ENCODE peak calls at places on chromosomes 16 and 17, in eight cellular contexts. One of them, this sample, is unnamed.
A peak's percentile ranks its signal among the peaks of the same experiment; 100 is the strongest.

GRCh38 chr17:71460943-71461342 is 659.9 kb upstream of the SOX9 start:
- DNase-seq in AG10803: peak; percentile 28
- DNase-seq in MM.1S: no peak
- DNase-seq in lower leg skin: no peak
- DNase-seq in IMR-90: peak; percentile 43
- DNase-seq in BJ: no peak
- DNase-seq in HFF-Myc: no peak
- DNase-seq in skeletal muscle cell: no peak
- DNase-seq in this sample: peak; percentile 54

GRCh38 chr17:81576621-81577277 is 24.6 kb upstream of the FAAP100 start:
- DNase-seq in skeletal muscle cell: peak; percentile 64
- DNase-seq in IMR-90: peak; percentile 88
- DNase-seq in AG10803: peak; percentile 75
- DNase-seq in BJ: no peak
- DNase-seq in HFF-Myc: no peak
- DNase-seq in MM.1S: no peak
- DNase-seq in lower leg skin: no peak
- DNase-seq in this sample: no peak

GRCh38 chr16:2766430-2767139 is 10.5 kb downstream of the ELOB start:
- DNase-seq in skeletal muscle cell: no peak
- DNase-seq in HFF-Myc: no peak
- DNase-seq in lower leg skin: no peak
- DNase-seq in IMR-90: no peak
- DNase-seq in MM.1S: no peak
- DNase-seq in BJ: no peak
- DNase-seq in AG10803: no peak
- DNase-seq in this sample: no peak

GRCh38 chr16:75376475-75376907 is 56.8 kb downstream of the CFDP1 start:
- DNase-seq in lower leg skin: no peak
- DNase-seq in MM.1S: no peak
- DNase-seq in BJ: no peak
- DNase-seq in skeletal muscle cell: no peak
- DNase-seq in IMR-90: no peak
- DNase-seq in AG10803: no peak
- DNase-seq in HFF-Myc: no peak
- DNase-seq in this sample: peak; percentile 45

GRCh38 chr17:76452102-76452645 is 778 bp downstream of the UBE2O start:
- DNase-seq in BJ: no peak
- DNase-seq in AG10803: no peak
- DNase-seq in MM.1S: no peak
- DNase-seq in HFF-Myc: no peak
- DNase-seq in lower leg skin: no peak
- DNase-seq in skeletal muscle cell: no peak
- DNase-seq in IMR-90: no peak
- DNase-seq in this sample: no peak

GRCh38 chr17:28669918-28670317 is 7.9 kb downstream of the SUPT6H start:
- DNase-seq in AG10803: no peak
- DNase-seq in IMR-90: no peak
- DNase-seq in MM.1S: no peak
- DNase-seq in skeletal muscle cell: no peak
- DNase-seq in HFF-Myc: no peak
- DNase-seq in BJ: no peak
- DNase-seq in lower leg skin: peak; percentile 5
- DNase-seq in this sample: no peak

GRCh38 chr17:67276075-67276474 is 31.1 kb upstream of the HELZ start:
- DNase-seq in lower leg skin: no peak
- DNase-seq in HFF-Myc: no peak
- DNase-seq in BJ: no peak
- DNase-seq in skeletal muscle cell: no peak
- DNase-seq in AG10803: no peak
- DNase-seq in MM.1S: no peak
- DNase-seq in IMR-90: no peak
- DNase-seq in this sample: no peak

GRCh38 chr16:29983420-29984136 is 9.9 kb downstream of the TAOK2 start:
- DNase-seq in IMR-90: peak; percentile 64
- DNase-seq in HFF-Myc: no peak
- DNase-seq in MM.1S: no peak
- DNase-seq in BJ: no peak
- DNase-seq in lower leg skin: no peak
- DNase-seq in AG10803: peak; percentile 52
- DNase-seq in skeletal muscle cell: no peak
- DNase-seq in this sample: no peak

GRCh38 chr16:15882563-15882962 is 5.8 kb downstream of the CEP20 start:
- DNase-seq in HFF-Myc: no peak
- DNase-seq in BJ: no peak
- DNase-seq in lower leg skin: no peak
- DNase-seq in MM.1S: no peak
- DNase-seq in IMR-90: no peak
- DNase-seq in AG10803: no peak
- DNase-seq in skeletal muscle cell: no peak
- DNase-seq in this sample: no peak

GRCh38 chr17:20728181-20728580 is 148.7 kb downstream of the CDRT15L2 start:
- DNase-seq in skeletal muscle cell: no peak
- DNase-seq in MM.1S: no peak
- DNase-seq in AG10803: no peak
- DNase-seq in BJ: no peak
- DNase-seq in IMR-90: no peak
- DNase-seq in HFF-Myc: no peak
- DNase-seq in lower leg skin: no peak
- DNase-seq in this sample: no peak

GRCh38 chr16:50699345-50700159 is 6.1 kb downstream of the NOD2 start:
- DNase-seq in MM.1S: no peak
- DNase-seq in HFF-Myc: no peak
- DNase-seq in IMR-90: peak; percentile 12
- DNase-seq in lower leg skin: peak; percentile 89
- DNase-seq in skeletal muscle cell: no peak
- DNase-seq in BJ: no peak
- DNase-seq in AG10803: peak; percentile 65
- DNase-seq in this sample: no peak

GRCh38 chr16:56475226-56475625 is 23.9 kb downstream of the OGFOD1 start:
- DNase-seq in BJ: no peak
- DNase-seq in HFF-Myc: no peak
- DNase-seq in IMR-90: no peak
- DNase-seq in MM.1S: no peak
- DNase-seq in skeletal muscle cell: no peak
- DNase-seq in lower leg skin: no peak
- DNase-seq in AG10803: no peak
- DNase-seq in this sample: no peak

GRCh38 chr17:40290629-40291296 is 3.1 kb downstream of the CDC6 start:
- DNase-seq in MM.1S: peak; percentile 62
- DNase-seq in BJ: peak; percentile 81
- DNase-seq in skeletal muscle cell: peak; percentile 88
- DNase-seq in lower leg skin: peak; percentile 68
- DNase-seq in IMR-90: peak; percentile 97
- DNase-seq in HFF-Myc: no peak
- DNase-seq in AG10803: peak; percentile 95
- DNase-seq in this sample: peak; percentile 86

GRCh38 chr17:7477392-7478275 is 1.8 kb downstream of the ZBTB4 start:
- DNase-seq in skeletal muscle cell: peak; percentile 48
- DNase-seq in HFF-Myc: no peak
- DNase-seq in AG10803: peak; percentile 96
- DNase-seq in MM.1S: no peak
- DNase-seq in IMR-90: peak; percentile 95
- DNase-seq in BJ: peak; percentile 87
- DNase-seq in lower leg skin: peak; percentile 93
- DNase-seq in this sample: peak; percentile 91

GRCh38 chr17:39244600-39245570 is 19.1 kb upstream of the STAC2 start:
- DNase-seq in IMR-90: peak; percentile 76
- DNase-seq in skeletal muscle cell: peak; percentile 33
- DNase-seq in BJ: no peak
- DNase-seq in MM.1S: peak; percentile 74
- DNase-seq in HFF-Myc: peak; percentile 51
- DNase-seq in AG10803: peak; percentile 70
- DNase-seq in lower leg skin: peak; percentile 98
- DNase-seq in this sample: peak; percentile 92

GRCh38 chr17:61574542-61575351 is 16.3 kb downstream of the NACA2 start:
- DNase-seq in HFF-Myc: peak; percentile 52
- DNase-seq in IMR-90: peak; percentile 65
- DNase-seq in skeletal muscle cell: no peak
- DNase-seq in AG10803: peak; percentile 47
- DNase-seq in MM.1S: no peak
- DNase-seq in lower leg skin: no peak
- DNase-seq in BJ: no peak
- DNase-seq in this sample: peak; percentile 81

GRCh38 chr17:67800495-67800928 is 24.8 kb upstream of the BPTF start:
- DNase-seq in skeletal muscle cell: peak; percentile 29
- DNase-seq in IMR-90: peak; percentile 75
- DNase-seq in lower leg skin: peak; percentile 93
- DNase-seq in AG10803: peak; percentile 77
- DNase-seq in MM.1S: peak; percentile 73
- DNase-seq in BJ: peak; percentile 9
- DNase-seq in HFF-Myc: peak; percentile 37
- DNase-seq in this sample: peak; percentile 82

GRCh38 chr16:67786491-67786890 is 19.9 kb downstream of the RANBP10 start:
- DNase-seq in HFF-Myc: no peak
- DNase-seq in skeletal muscle cell: no peak
- DNase-seq in AG10803: no peak
- DNase-seq in MM.1S: no peak
- DNase-seq in BJ: no peak
- DNase-seq in lower leg skin: no peak
- DNase-seq in IMR-90: no peak
- DNase-seq in this sample: no peak

DNA sequence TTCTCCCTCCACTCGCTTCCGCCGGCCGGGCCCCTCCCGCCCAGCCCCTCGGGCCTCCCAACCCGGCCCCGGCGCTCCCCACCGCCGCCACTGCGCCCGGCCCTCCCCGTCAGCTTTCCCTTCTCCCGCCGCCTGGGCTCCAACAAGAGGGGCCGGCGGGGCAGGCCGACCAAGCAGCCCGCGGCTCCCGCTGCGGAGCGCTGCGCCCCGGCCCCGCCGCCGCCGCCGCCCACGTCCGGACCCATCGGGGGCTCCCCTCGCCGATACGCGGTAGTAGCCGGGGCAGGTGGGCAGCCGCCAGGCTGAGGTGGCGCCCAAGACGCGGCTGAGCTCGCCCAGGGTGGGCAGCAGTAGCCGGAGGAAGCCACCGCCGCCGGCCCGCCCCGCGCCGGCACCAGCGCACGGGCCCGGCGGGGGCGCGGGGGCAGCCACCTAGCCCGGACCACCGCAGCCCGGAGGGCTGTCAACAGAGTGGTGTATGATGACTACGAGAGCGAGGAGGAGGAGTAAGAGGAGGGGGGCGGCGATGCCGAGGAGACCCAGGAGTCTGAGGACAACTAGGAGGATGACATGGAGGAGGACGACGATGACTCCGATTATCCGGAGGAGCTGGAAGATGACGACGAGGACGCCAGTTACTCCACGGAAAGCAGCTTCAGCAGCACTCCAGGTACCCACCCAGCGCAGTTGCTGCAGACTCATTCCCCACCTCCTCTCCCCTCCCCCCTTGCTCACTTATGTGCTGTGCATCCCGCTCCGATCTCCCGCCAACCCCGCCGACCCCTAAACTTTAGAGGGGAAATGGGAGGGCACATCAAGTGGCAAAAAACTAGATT is 498 bp downstream of the LRRC37B start:
- DNase-seq in HFF-Myc: no peak
- DNase-seq in IMR-90: peak; percentile 19
- DNase-seq in skeletal muscle cell: no peak
- DNase-seq in MM.1S: peak; percentile 35
- DNase-seq in AG10803: no peak
- DNase-seq in BJ: no peak
- DNase-seq in lower leg skin: no peak
- DNase-seq in this sample: peak; percentile 59
- H3K4me3 ChIP-seq in HFF-Myc: peak overlapping the region; percentile 81
- H3K4me3 ChIP-seq in IMR-90: peak overlapping the region; percentile 71
- H3K4me3 ChIP-seq in skeletal muscle cell: peak overlapping the region; percentile 86
- H3K4me3 ChIP-seq in MM.1S: peak overlapping the region; percentile 74
- H3K4me3 ChIP-seq in AG10803: peak overlapping the region; percentile 97
- H3K4me3 ChIP-seq in BJ: peak overlapping the region; percentile 58
- H3K4me3 ChIP-seq in lower leg skin: peak overlapping the region; percentile 98
- H3K4me3 ChIP-seq in this sample: peak overlapping the region; percentile 97

GRCh38 chr16:46629331-46629843 is 8.2 kb upstream of the SHCBP1 start:
- DNase-seq in BJ: no peak
- DNase-seq in skeletal muscle cell: no peak
- DNase-seq in HFF-Myc: peak; percentile 41
- DNase-seq in lower leg skin: no peak
- DNase-seq in IMR-90: peak; percentile 60
- DNase-seq in AG10803: peak; percentile 57
- DNase-seq in MM.1S: peak; percentile 49
- DNase-seq in this sample: peak; percentile 24

GRCh38 chr16:46627746-46628145 is 6.6 kb upstream of the SHCBP1 start:
- DNase-seq in skeletal muscle cell: no peak
- DNase-seq in MM.1S: no peak
- DNase-seq in AG10803: no peak
- DNase-seq in IMR-90: peak; percentile 25
- DNase-seq in HFF-Myc: no peak
- DNase-seq in BJ: no peak
- DNase-seq in lower leg skin: no peak
- DNase-seq in this sample: no peak

GRCh38 chr16:46632778-46633733 is 11.9 kb upstream of the SHCBP1 start:
- DNase-seq in MM.1S: no peak
- DNase-seq in AG10803: no peak
- DNase-seq in IMR-90: no peak
- DNase-seq in BJ: no peak
- DNase-seq in lower leg skin: no peak
- DNase-seq in skeletal muscle cell: no peak
- DNase-seq in HFF-Myc: no peak
- DNase-seq in this sample: peak; percentile 54
- H3K4me3 ChIP-seq in MM.1S: no peak overlapping the region
- H3K4me3 ChIP-seq in AG10803: no peak overlapping the region
- H3K4me3 ChIP-seq in IMR-90: no peak overlapping the region
- H3K4me3 ChIP-seq in BJ: no peak overlapping the region
- H3K4me3 ChIP-seq in lower leg skin: no peak overlapping the region
- H3K4me3 ChIP-seq in skeletal muscle cell: peak overlapping the region; percentile 18
- H3K4me3 ChIP-seq in HFF-Myc: peak overlapping the region; percentile 23
- H3K4me3 ChIP-seq in this sample: no peak overlapping the region

DNA sequence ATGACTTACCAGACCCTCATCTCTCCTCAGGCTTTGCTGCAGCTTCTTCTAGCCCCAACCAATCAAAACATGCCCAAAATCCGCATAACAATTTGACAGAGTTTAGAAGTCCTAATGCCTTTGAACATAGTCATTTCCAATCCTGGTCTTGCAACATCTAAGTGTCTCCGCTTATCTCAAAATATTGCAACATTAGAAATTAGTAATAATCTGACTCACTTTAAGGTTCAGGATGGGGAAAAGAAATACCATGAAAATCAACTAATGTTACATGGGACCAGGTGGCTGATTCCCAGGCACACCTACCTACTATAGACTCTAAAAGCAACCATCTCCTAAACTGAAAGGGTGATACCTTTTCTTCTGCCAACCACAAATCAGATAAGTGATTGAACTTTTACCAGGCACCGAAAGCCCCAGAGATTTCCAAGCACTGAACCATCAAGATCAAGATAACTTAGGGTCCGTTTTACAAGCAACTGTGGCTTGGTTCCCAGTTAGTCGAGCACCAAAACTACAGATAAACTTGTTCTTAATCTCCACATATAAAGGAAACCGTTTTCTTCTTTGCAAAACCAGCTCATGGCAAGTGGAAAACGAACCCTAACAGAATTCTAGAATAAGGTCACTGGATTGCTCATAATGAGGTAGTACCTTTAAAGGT is 13.9 kb downstream of the ERN1 start:
- DNase-seq in AG10803: peak; percentile 80
- DNase-seq in BJ: peak; percentile 46
- DNase-seq in IMR-90: peak; percentile 94
- DNase-seq in lower leg skin: no peak
- DNase-seq in MM.1S: no peak
- DNase-seq in HFF-Myc: no peak
- DNase-seq in skeletal muscle cell: peak; percentile 60
- DNase-seq in this sample: no peak
- H3K4me3 ChIP-seq in AG10803: no peak overlapping the region
- H3K4me3 ChIP-seq in BJ: no peak overlapping the region
- H3K4me3 ChIP-seq in IMR-90: no peak overlapping the region
- H3K4me3 ChIP-seq in lower leg skin: no peak overlapping the region
- H3K4me3 ChIP-seq in MM.1S: no peak overlapping the region
- H3K4me3 ChIP-seq in HFF-Myc: no peak overlapping the region
- H3K4me3 ChIP-seq in skeletal muscle cell: no peak overlapping the region
- H3K4me3 ChIP-seq in this sample: no peak overlapping the region

GRCh38 chr17:56577810-56578209 is 15.7 kb upstream of the NOG start:
- DNase-seq in BJ: no peak
- DNase-seq in IMR-90: no peak
- DNase-seq in AG10803: no peak
- DNase-seq in MM.1S: no peak
- DNase-seq in lower leg skin: no peak
- DNase-seq in HFF-Myc: no peak
- DNase-seq in skeletal muscle cell: no peak
- DNase-seq in this sample: no peak
- H3K4me3 ChIP-seq in BJ: no peak overlapping the region
- H3K4me3 ChIP-seq in IMR-90: no peak overlapping the region
- H3K4me3 ChIP-seq in AG10803: no peak overlapping the region
- H3K4me3 ChIP-seq in MM.1S: no peak overlapping the region
- H3K4me3 ChIP-seq in lower leg skin: no peak overlapping the region
- H3K4me3 ChIP-seq in HFF-Myc: no peak overlapping the region
- H3K4me3 ChIP-seq in skeletal muscle cell: no peak overlapping the region
- H3K4me3 ChIP-seq in this sample: no peak overlapping the region